ENCODE peak calls at places on chromosomes 4 and X, in five cellular contexts. Q, V, F, C and E are unnamed samples.

GRCh38 chrX:76159453-76159852 is 13.4 kb upstream of the PBDC1 start:
- DNase-seq in Q (no peak), V (no peak), F (no peak), C (no peak), E (no peak)

GRCh38 chrX:24956828-24957227 is 58.9 kb downstream of the ARX start:
- DNase-seq in Q (no peak), V (no peak), F (no peak), C (peak; percentile 19), E (peak; percentile 23)

GRCh38 chr4:24417206-24417605 is 167.1 kb downstream of the DHX15 start:
- DNase-seq in Q (no peak), V (no peak), F (no peak), C (no peak), E (no peak)

GRCh38 chr4:153428816-153429592 is 37.2 kb upstream of the TMEM131L start:
- DNase-seq in Q (no peak), V (peak; percentile 33), F (no peak), C (peak; percentile 18), E (no peak)

GRCh38 chrX:76454456-76454927 is 27.0 kb downstream of the MAGEE1 start:
- DNase-seq in Q (no peak), V (no peak), F (no peak), C (peak; percentile 9), E (peak; percentile 41)

GRCh38 chr4:153465145-153465544 is 1.0 kb upstream of the TMEM131L start:
- DNase-seq in Q (no peak), V (no peak), F (no peak), C (no peak), E (no peak)

GRCh38 chrX:40127052-40127451 is 29.3 kb upstream of the BCOR start:
- DNase-seq in Q (no peak), V (no peak), F (no peak), C (no peak), E (peak; percentile 42)

GRCh38 chr4:14379148-14379547 is 623.1 kb upstream of the CPEB2 start:
- DNase-seq in Q (no peak), V (no peak), F (no peak), C (no peak), E (peak; percentile 4)

GRCh38 chrX:39576081-39576701 is 521.6 kb downstream of the BCOR start:
- DNase-seq in Q (peak; percentile 65), V (no peak), F (no peak), C (no peak), E (no peak)

GRCh38 chrX:151488677-151489076 is 74.8 kb upstream of the PASD1 start:
- DNase-seq in Q (no peak), V (no peak), F (no peak), C (no peak), E (peak; percentile 13)

GRCh38 chrX:133676344-133677122 is 261.2 kb upstream of the GPC4 start:
- DNase-seq in Q (no peak), V (no peak), F (peak; percentile 65), C (no peak), E (no peak)

GRCh38 chr4:7313991-7314390 is 120.7 kb downstream of the PSAPL1 start:
- DNase-seq in Q (no peak), V (no peak), F (no peak), C (no peak), E (no peak)

GRCh38 chr4:162461952-162462351 is 298.2 kb upstream of the FSTL5 start:
- DNase-seq in Q (no peak), V (no peak), F (no peak), C (no peak), E (peak; percentile 0)

GRCh38 chr4:24799196-24799543 is 3.8 kb downstream of the SOD3 start:
- DNase-seq in Q (no peak), V (no peak), F (no peak), C (no peak), E (no peak)

GRCh38 chr4:16659120-16659519 is 239.3 kb downstream of the LDB2 start:
- DNase-seq in Q (no peak), V (no peak), F (no peak), C (no peak), E (peak; percentile 31)

GRCh38 chrX:41302293-41302868 is 31.6 kb upstream of the DDX3X start:
- DNase-seq in Q (no peak), V (no peak), F (no peak), C (no peak), E (no peak)

GRCh38 chr4:71231073-71231752 is 107.6 kb upstream of the SLC4A4 start:
- DNase-seq in Q (peak; percentile 99), V (no peak), F (peak; percentile 81), C (peak; percentile 59), E (peak; percentile 67)

GRCh38 chr4:152316969-152317368 is 218.9 kb downstream of the FBXW7 start:
- DNase-seq in Q (no peak), V (no peak), F (no peak), C (peak; percentile 71), E (peak; percentile 65)

GRCh38 chrX:118383120-118383519 is 37.2 kb downstream of the WDR44 start:
- DNase-seq in Q (no peak), V (no peak), F (no peak), C (no peak), E (peak; percentile 45)

GRCh38 chrX:9342581-9343051 is 122.2 kb upstream of the TBL1X start:
- DNase-seq in Q (peak; percentile 92), V (peak; percentile 89), F (peak; percentile 85), C (peak; percentile 80), E (peak; percentile 81)

GRCh38 chrX:133921764-133922389 is 63.5 kb downstream of the GPC3 start:
- DNase-seq in Q (no peak), V (no peak), F (peak; percentile 67), C (peak; percentile 5), E (peak; percentile 26)

GRCh38 chr4:101075536-101075935 is 271.8 kb downstream of the PPP3CA start:
- DNase-seq in Q (no peak), V (no peak), F (no peak), C (no peak), E (no peak)

GRCh38 chrX:115533485-115533884 is 27.5 kb upstream of the PLS3 start:
- DNase-seq in Q (no peak), V (no peak), F (no peak), C (peak; percentile 60), E (peak; percentile 46)

GRCh38 chr4:119103263-119103662 is 32.4 kb upstream of the MYOZ2 start:
- DNase-seq in Q (peak; percentile 71), V (peak; percentile 41), F (peak; percentile 41), C (peak; percentile 99), E (peak; percentile 96)

GRCh38 chrX:81202989-81203388 is 1.1 kb downstream of the SH3BGRL start:
- DNase-seq in Q (no peak), V (no peak), F (no peak), C (no peak), E (no peak)

GRCh38 chrX:56978172-56978571 is 17.2 kb downstream of the SPIN3 start:
- DNase-seq in Q (no peak), V (peak; percentile 22), F (peak; percentile 16), C (peak; percentile 44), E (peak; percentile 51)

GRCh38 chr4:69038582-69038981 is 57.7 kb upstream of the UGT2B7 start:
- DNase-seq in Q (no peak), V (no peak), F (no peak), C (peak; percentile 63), E (peak; percentile 26)

GRCh38 chr4:41380758-41381157 is 124.0 kb downstream of the UCHL1 start:
- DNase-seq in Q (no peak), V (no peak), F (no peak), C (no peak), E (no peak)

GRCh38 chr4:41506071-41506470 is 31.9 kb upstream of the LIMCH1 start:
- DNase-seq in Q (no peak), V (no peak), F (no peak), C (peak; percentile 13), E (peak; percentile 21)

GRCh38 chr4:83316459-83317170 is 18.0 kb downstream of the HPSE start:
- DNase-seq in Q (no peak), V (no peak), F (no peak), C (no peak), E (peak; percentile 36)

GRCh38 chr4:5618051-5619010 is 90.0 kb downstream of the EVC2 start:
- DNase-seq in Q (no peak), V (no peak), F (no peak), C (no peak), E (no peak)

GRCh38 chr4:53598901-53599300 is 7.6 kb upstream of the LNX1 start:
- DNase-seq in Q (no peak), V (no peak), F (no peak), C (no peak), E (no peak)

GRCh38 chr4:1357356-1358248 is 10.6 kb downstream of the UVSSA start:
- DNase-seq in Q (no peak), V (no peak), F (no peak), C (no peak), E (no peak)

GRCh38 chr4:48379587-48380140 is 38.3 kb downstream of the SLAIN2 start:
- DNase-seq in Q (no peak), V (no peak), F (no peak), C (no peak), E (no peak)

GRCh38 chr4:137677851-137678250 is 145.6 kb upstream of the PCDH18 start:
- DNase-seq in Q (no peak), V (no peak), F (no peak), C (peak; percentile 85), E (peak; percentile 90)

GRCh38 chrX:24982306-24982965 is 33.3 kb downstream of the ARX start:
- DNase-seq in Q (no peak), V (no peak), F (no peak), C (peak; percentile 8), E (peak; percentile 35)

GRCh38 chrX:2894885-2895292 is 34.2 kb downstream of the ARSD start:
- DNase-seq in Q (no peak), V (peak; percentile 74), F (peak; percentile 61), C (peak; percentile 50), E (no peak)

GRCh38 chr4:88027611-88028608 is 20.5 kb downstream of the PKD2 start:
- DNase-seq in Q (no peak), V (no peak), F (no peak), C (peak; percentile 95), E (peak; percentile 90)

GRCh38 chr4:150106886-150107285 is 28.6 kb downstream of the DCLK2 start:
- DNase-seq in Q (no peak), V (no peak), F (no peak), C (no peak), E (no peak)

GRCh38 chr4:99651811-99652545 is 5.7 kb downstream of the C4orf54 start:
- DNase-seq in Q (no peak), V (no peak), F (no peak), C (no peak), E (no peak)
- H3K27ac ChIP-seq in Q (no peak overlapping the region), V (no peak overlapping the region), F (no peak overlapping the region), C (no peak overlapping the region), E (no peak overlapping the region)

DNA sequence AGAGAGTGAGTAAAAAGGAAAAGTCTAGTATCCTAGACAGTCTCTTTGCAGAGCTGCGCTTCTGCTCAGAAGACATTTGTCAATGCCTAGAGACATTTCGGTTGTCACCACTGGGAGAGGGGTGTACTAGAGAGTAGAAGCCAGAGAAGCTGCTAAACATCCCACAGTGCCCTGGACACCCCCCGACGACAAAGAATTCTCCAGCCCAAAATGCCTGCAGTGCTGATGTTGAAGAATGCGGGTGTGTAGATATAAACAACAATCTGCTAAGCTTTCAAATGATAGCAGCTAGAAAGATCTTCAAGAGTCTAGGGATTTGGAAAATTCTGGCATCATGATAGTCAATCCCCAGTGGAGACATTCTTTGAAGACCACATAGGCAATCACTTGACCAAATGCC is 90.1 kb downstream of the PALLD start:
- DNase-seq in Q (no peak), V (no peak), F (no peak), C (no peak), E (no peak)
- H3K27ac ChIP-seq in Q (peak overlapping the region; percentile 63), V (peak overlapping the region; percentile 77), F (peak overlapping the region; percentile 64), C (no peak overlapping the region), E (peak overlapping the region; percentile 69)

GRCh38 chrX:153901753-153902140 is 2.7 kb upstream of the AVPR2 start:
- DNase-seq in Q (no peak), V (no peak), F (no peak), C (no peak), E (no peak)
- H3K27ac ChIP-seq in Q (no peak overlapping the region), V (peak overlapping the region; percentile 23), F (no peak overlapping the region), C (no peak overlapping the region), E (no peak overlapping the region)

GRCh38 chr4:37971202-37971601 is 11.0 kb downstream of the PTTG2 start:
- DNase-seq in Q (no peak), V (no peak), F (no peak), C (no peak), E (no peak)
- H3K27ac ChIP-seq in Q (peak overlapping the region; percentile 34), V (peak overlapping the region; percentile 53), F (peak overlapping the region; percentile 54), C (no peak overlapping the region), E (no peak overlapping the region)